ENCODE peak calls at places on chromosome 1, in eight cellular contexts. H is GM12864, E is transverse colon, A is mammary epithelial cell, Z is Peyer's patch, P is GM06990, D is pancreas, G is HCT116. S is an unnamed sample.

GRCh38 chr1:40477680-40478057 is 579 bp downstream of the ZFP69 start:
- DNase-seq in G (no peak), H (no peak), Z (peak), P (no peak), E (peak), A (peak), D (no peak), S (peak)

GRCh38 chr1:55478742-55479141 is 263.6 kb upstream of the USP24 start:
- DNase-seq in H (no peak), P (no peak), D (no peak), G (peak), Z (no peak), A (peak), E (no peak), S (no peak)

GRCh38 chr1:6588893-6589481 is 9.2 kb downstream of the ZBTB48 start:
- DNase-seq in Z (no peak), A (no peak), G (no peak), E (no peak), H (no peak), D (peak), P (no peak), S (no peak)

GRCh38 chr1:237779356-237779755 is 111.4 kb downstream of the ZP4 start:
- DNase-seq in P (no peak), Z (no peak), G (no peak), A (no peak), D (no peak), E (no peak), H (no peak), S (no peak)

GRCh38 chr1:8170059-8170835 is 144.1 kb upstream of the ERRFI1 start:
- DNase-seq in D (peak), Z (no peak), E (no peak), A (no peak), P (peak), G (no peak), H (no peak), S (no peak)

GRCh38 chr1:8571200-8571984 is 246.0 kb downstream of the RERE start:
- DNase-seq in Z (no peak), P (no peak), D (no peak), E (no peak), H (no peak), G (no peak), A (peak), S (no peak)

GRCh38 chr1:236494586-236495207 is 29.1 kb upstream of the LGALS8 start:
- DNase-seq in H (no peak), E (no peak), A (no peak), P (no peak), Z (no peak), G (no peak), D (no peak), S (no peak)

GRCh38 chr1:95118019-95118499 is 904 bp downstream of the TLCD4 start:
- DNase-seq in P (no peak), G (no peak), E (peak), Z (no peak), H (no peak), D (no peak), A (peak), S (peak)

GRCh38 chr1:79849388-79849787 is 842.9 kb upstream of the ADGRL4 start:
- DNase-seq in G (no peak), E (no peak), P (no peak), Z (no peak), A (no peak), D (no peak), H (no peak), S (no peak)

GRCh38 chr1:156502749-156503671 is 2.4 kb upstream of the MEF2D start:
- DNase-seq in G (peak), Z (peak), D (no peak), E (peak), P (no peak), A (peak), H (no peak), S (no peak)

GRCh38 chr1:24927886-24928630 is 2.0 kb downstream of the RUNX3 start:
- DNase-seq in Z (no peak), P (no peak), E (no peak), H (no peak), D (no peak), G (no peak), A (no peak), S (no peak)

GRCh38 chr1:235649722-235650163 is at the start of gene GNG4:
- DNase-seq in Z (no peak), A (no peak), H (no peak), P (no peak), G (no peak), D (no peak), E (no peak), S (peak)

GRCh38 chr1:165356876-165357275 is 361 bp upstream of the LMX1A start:
- DNase-seq in G (no peak), P (no peak), D (no peak), Z (no peak), H (no peak), E (no peak), A (no peak), S (no peak)

GRCh38 chr1:230342019-230342418 is 84.1 kb downstream of the PGBD5 start:
- DNase-seq in A (no peak), P (no peak), E (no peak), Z (no peak), D (no peak), H (no peak), G (no peak), S (no peak)

GRCh38 chr1:89394851-89395250 is 31.0 kb downstream of the GBP6 start:
- DNase-seq in E (no peak), P (no peak), D (no peak), Z (no peak), G (no peak), A (no peak), H (no peak), S (no peak)

GRCh38 chr1:169128565-169128964 is 22.1 kb downstream of the ATP1B1 start:
- DNase-seq in A (no peak), Z (no peak), D (no peak), H (no peak), P (no peak), E (no peak), G (no peak), S (no peak)

GRCh38 chr1:12454406-12455391 is 163.3 kb downstream of the DHRS3 start:
- DNase-seq in Z (no peak), H (no peak), E (no peak), D (no peak), A (no peak), P (no peak), G (no peak), S (no peak)

GRCh38 chr1:221601166-221601565 is 140.7 kb downstream of the DUSP10 start:
- DNase-seq in G (no peak), Z (no peak), H (no peak), P (no peak), D (no peak), E (no peak), A (no peak), S (no peak)

GRCh38 chr1:182446033-182446669 is 3.8 kb upstream of the RGSL1 start:
- DNase-seq in E (peak), H (peak), D (no peak), Z (peak), P (peak), A (peak), G (peak), S (peak)

GRCh38 chr1:211259596-211260126 is 495 bp downstream of the RCOR3 start:
- DNase-seq in D (peak), A (no peak), P (no peak), G (no peak), E (peak), Z (no peak), H (no peak), S (peak)

GRCh38 chr1:8153961-8154360 is 127.9 kb upstream of the ERRFI1 start:
- DNase-seq in G (no peak), E (no peak), P (no peak), D (no peak), A (no peak), H (no peak), Z (no peak), S (no peak)

GRCh38 chr1:154689063-154689462 is 81.1 kb upstream of the ADAR start:
- DNase-seq in Z (no peak), A (no peak), G (no peak), E (no peak), H (no peak), D (no peak), P (no peak), S (no peak)

GRCh38 chr1:214977133-214977532 is 105.4 kb upstream of the KCNK2 start:
- DNase-seq in D (no peak), P (no peak), Z (no peak), A (no peak), H (no peak), E (no peak), G (no peak), S (no peak)

GRCh38 chr1:153422450-153423068 is 6.2 kb downstream of the S100A7A start:
- DNase-seq in H (no peak), D (peak), P (no peak), E (peak), G (peak), Z (peak), A (peak), S (peak)

GRCh38 chr1:15557594-15557993 is 27.3 kb downstream of the AGMAT start:
- DNase-seq in A (no peak), E (no peak), Z (peak), G (no peak), H (no peak), D (no peak), P (no peak), S (no peak)

GRCh38 chr1:89974211-89974610 is 20.7 kb upstream of the ZNF326 start:
- DNase-seq in D (no peak), P (no peak), G (no peak), A (no peak), H (no peak), E (no peak), Z (no peak), S (no peak)

GRCh38 chr1:167229719-167230385 is 9.2 kb downstream of the POU2F1 start:
- DNase-seq in A (no peak), E (no peak), P (no peak), Z (no peak), G (no peak), H (no peak), D (no peak), S (no peak)

GRCh38 chr1:92219028-92219427 is 1.3 kb downstream of the C1orf146 start:
- DNase-seq in A (peak), H (no peak), D (no peak), E (no peak), P (no peak), G (no peak), Z (no peak), S (no peak)

GRCh38 chr1:58824753-58825389 is 41.0 kb upstream of the JUN start:
- DNase-seq in G (no peak), E (peak), Z (peak), P (no peak), H (no peak), D (no peak), A (no peak), S (no peak)

GRCh38 chr1:95730986-95731385 is 497.0 kb downstream of the RWDD3 start:
- DNase-seq in Z (no peak), D (no peak), E (no peak), P (no peak), H (no peak), A (peak), G (no peak), S (no peak)

GRCh38 chr1:110136911-110137310 is 13.4 kb upstream of the SLC6A17 start:
- DNase-seq in G (no peak), A (no peak), H (no peak), E (no peak), Z (no peak), D (no peak), P (no peak), S (peak)

GRCh38 chr1:232624892-232625291 is 5.0 kb downstream of the SIPA1L2 start:
- DNase-seq in P (no peak), D (no peak), A (peak), G (no peak), E (no peak), Z (no peak), H (no peak), S (no peak)

GRCh38 chr1:178619104-178619503 is 105.9 kb upstream of the RALGPS2 start:
- DNase-seq in E (no peak), A (no peak), H (no peak), Z (no peak), G (no peak), D (no peak), P (no peak), S (no peak)

GRCh38 chr1:240571782-240572181 is 40.2 kb downstream of the GREM2 start:
- DNase-seq in P (no peak), Z (no peak), H (no peak), A (no peak), G (no peak), E (no peak), D (no peak), S (no peak)

GRCh38 chr1:52601976-52602327 is 219 bp upstream of the GPX7 start:
- DNase-seq in G (no peak), H (no peak), D (peak), Z (peak), A (no peak), P (no peak), E (no peak), S (no peak)

GRCh38 chr1:223556414-223557124 is 108.9 kb downstream of the CAPN8 start:
- DNase-seq in D (no peak), Z (peak), A (peak), P (peak), G (peak), H (peak), E (peak), S (peak)

GRCh38 chr1:119827010-119827409 is 15.8 kb upstream of the REG4 start:
- DNase-seq in G (no peak), P (no peak), E (no peak), Z (no peak), D (no peak), H (no peak), A (no peak), S (no peak)
- TF ChIP-seq CTCF in G (no peak), P (peak), E (peak), Z (no peak), D (peak), H (peak), A (peak), S (peak)

DNA sequence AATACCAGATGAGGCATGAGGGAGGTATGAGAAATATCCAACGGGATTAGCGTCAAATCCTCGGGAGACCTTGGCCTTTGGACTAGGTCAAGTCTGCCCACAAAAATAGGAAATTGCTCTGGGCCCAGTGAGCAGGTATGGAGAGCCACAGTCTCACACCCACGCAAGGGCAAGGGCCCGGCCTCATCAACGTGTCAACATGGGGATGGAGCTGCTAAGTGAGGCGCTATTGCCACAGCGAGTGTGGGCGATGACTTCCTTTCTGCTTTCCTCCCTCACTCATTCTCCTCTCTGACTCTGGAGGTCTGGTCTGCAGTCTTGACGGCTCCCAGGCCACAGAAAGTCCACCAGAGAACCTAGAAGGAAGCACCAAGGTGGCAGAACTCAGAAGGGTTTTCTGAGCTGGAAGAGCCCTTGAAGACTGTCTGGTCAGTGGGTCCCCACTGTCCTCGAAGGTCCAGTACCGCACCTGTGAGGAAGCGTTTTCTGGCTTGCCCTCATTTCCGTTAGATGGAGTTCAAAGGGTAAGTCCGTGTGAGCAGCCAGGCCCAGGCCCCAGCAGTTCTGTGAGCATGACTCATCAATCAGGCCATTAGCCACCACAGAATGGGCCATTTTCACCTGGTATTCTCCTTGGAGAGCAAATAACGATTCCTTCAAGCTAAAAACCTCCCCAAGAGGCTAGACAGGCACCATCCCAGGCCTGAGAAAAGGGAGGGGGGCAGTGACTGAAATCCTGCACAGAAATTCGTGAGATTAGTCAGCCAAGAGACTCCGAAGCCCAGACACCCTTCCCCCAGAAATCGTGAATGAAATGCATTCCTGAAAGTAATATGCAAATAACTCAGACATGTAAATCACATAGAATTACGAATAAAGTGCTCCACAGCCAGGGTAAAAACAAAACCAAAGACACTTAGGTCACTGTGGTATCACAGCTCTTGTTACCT is 66.2 kb downstream of the BCAR3 start:
- DNase-seq in Z (peak), A (peak), G (no peak), E (peak), D (no peak), P (peak), H (no peak), S (peak)
- TF ChIP-seq CTCF in Z (no peak), A (no peak), G (no peak), E (no peak), D (no peak), P (no peak), H (no peak), S (no peak)

GRCh38 chr1:226082959-226083302 is 20.4 kb downstream of the H3-3A start:
- DNase-seq in Z (peak), H (no peak), P (no peak), E (peak), A (peak), G (no peak), D (peak), S (no peak)
- TF ChIP-seq CTCF in Z (no peak), H (no peak), P (no peak), E (no peak), A (no peak), G (no peak), D (no peak), S (no peak)

GRCh38 chr1:185594786-185595410 is 139.3 kb upstream of the HMCN1 start:
- DNase-seq in D (no peak), A (no peak), Z (no peak), E (no peak), G (no peak), P (no peak), H (no peak), S (no peak)

GRCh38 chr1:185598326-185598725 is 135.9 kb upstream of the HMCN1 start:
- DNase-seq in Z (no peak), P (no peak), H (no peak), D (no peak), A (no peak), E (no peak), G (no peak), S (no peak)

GRCh38 chr1:185601189-185601588 is 133.0 kb upstream of the HMCN1 start:
- DNase-seq in Z (no peak), P (no peak), D (no peak), G (no peak), H (no peak), E (no peak), A (no peak), S (no peak)

GRCh38 chr1:185593271-185593670 is 140.9 kb upstream of the HMCN1 start:
- DNase-seq in G (no peak), A (no peak), P (no peak), H (no peak), E (no peak), Z (no peak), D (no peak), S (no peak)

GRCh38 chr1:185595835-185596667 is 138.1 kb upstream of the HMCN1 start:
- DNase-seq in E (peak), H (peak), Z (peak), P (peak), A (peak), G (peak), D (no peak), S (peak)
- TF ChIP-seq CTCF in E (peak), H (peak), Z (peak), P (peak), A (peak), G (peak), D (peak), S (peak)

DNA sequence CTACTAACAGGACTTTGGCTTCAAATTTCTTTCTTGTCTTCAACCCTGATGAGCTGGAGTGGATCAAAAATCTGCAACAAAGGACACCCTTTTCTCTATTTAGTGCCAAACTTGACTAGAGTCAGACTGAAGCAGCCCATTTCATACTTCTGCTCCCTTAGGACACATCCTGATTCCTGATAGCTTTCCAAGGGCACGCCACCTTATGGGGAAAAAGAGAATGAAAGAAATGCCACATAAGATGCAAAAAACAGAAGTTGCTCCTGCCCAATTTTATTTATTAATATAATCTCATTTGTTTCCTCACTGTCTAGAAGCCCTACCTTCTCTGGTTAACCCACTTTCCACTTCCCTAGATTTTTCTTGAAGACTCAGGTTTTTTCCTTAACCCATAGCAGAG is 72.7 kb upstream of the NBPF4 start:
- DNase-seq in P (no peak), A (peak), D (no peak), E (no peak), Z (no peak), H (no peak), G (peak), S (no peak)
- TF ChIP-seq CTCF in P (no peak), A (peak), D (no peak), E (no peak), Z (peak), H (peak), G (peak), S (no peak)